ENCODE peak calls at places on chromosomes 16 and 17, in six cellular contexts. F is mesendoderm; R is neuronal stem cell; V is endothelial cell; S is stomach; H is activated CD8-positive, alpha-beta memory T cell treated with anti-CD3 and anti-CD28 coated beads for 4 hours. K is an unnamed sample.

GRCh38 chr17:27782791-27783206 is 17.5 kb downstream of the NOS2 start:
- DNase-seq in F (no peak), R (no peak), V (peak), S (no peak), H (no peak), K (peak)

GRCh38 chr16:86773339-86773715 is 195.0 kb downstream of the FOXL1 start:
- DNase-seq in F (no peak), R (no peak), V (no peak), S (no peak), H (no peak), K (no peak)

GRCh38 chr16:76278976-76279375 is 1.8 kb downstream of the CNTNAP4 start:
- DNase-seq in F (peak), R (no peak), V (no peak), S (no peak), H (no peak), K (peak)

GRCh38 chr16:85266857-85267256 is 154.6 kb upstream of the CIBAR2 start:
- DNase-seq in F (no peak), R (no peak), V (no peak), S (no peak), H (no peak), K (no peak)

GRCh38 chr17:36597229-36597628 is 4.2 kb upstream of the MRM1 start:
- DNase-seq in F (no peak), R (no peak), V (no peak), S (no peak), H (no peak), K (no peak)

GRCh38 chr16:12191102-12191501 is 214.6 kb downstream of the SNX29 start:
- DNase-seq in F (no peak), R (no peak), V (no peak), S (no peak), H (no peak), K (no peak)

GRCh38 chr17:56881685-56882295 is 32.1 kb downstream of the TRIM25 start:
- DNase-seq in F (no peak), R (no peak), V (no peak), S (no peak), H (no peak), K (no peak)

GRCh38 chr17:76121932-76122383 is 18.4 kb upstream of the EXOC7 start:
- DNase-seq in F (peak), R (no peak), V (no peak), S (peak), H (no peak), K (no peak)

GRCh38 chr17:2547176-2547575 is 35.5 kb upstream of the METTL16 start:
- DNase-seq in F (no peak), R (no peak), V (no peak), S (no peak), H (no peak), K (no peak)

GRCh38 chr17:2366747-2367494 is 29.6 kb downstream of the SGSM2 start:
- DNase-seq in F (peak), R (no peak), V (peak), S (no peak), H (no peak), K (no peak)

GRCh38 chr17:61413654-61414133 is 14.1 kb downstream of the TBX2 start:
- DNase-seq in F (no peak), R (no peak), V (no peak), S (peak), H (no peak), K (no peak)

GRCh38 chr16:17578921-17579876 is 108.4 kb upstream of the XYLT1 start:
- DNase-seq in F (peak), R (peak), V (peak), S (peak), H (peak), K (peak)

GRCh38 chr16:77236063-77236511 is 36.9 kb downstream of the SYCE1L start:
- DNase-seq in F (peak), R (peak), V (peak), S (peak), H (peak), K (peak)

GRCh38 chr17:39757931-39758873 is 20.5 kb downstream of the GRB7 start:
- DNase-seq in F (no peak), R (no peak), V (no peak), S (no peak), H (peak), K (peak)

GRCh38 chr16:58378401-58378800 is 13.9 kb upstream of the GINS3 start:
- DNase-seq in F (no peak), R (no peak), V (no peak), S (no peak), H (no peak), K (no peak)

GRCh38 chr17:70031341-70031740 is 43.7 kb upstream of the KCNJ16 start:
- DNase-seq in F (no peak), R (no peak), V (no peak), S (no peak), H (no peak), K (no peak)

GRCh38 chr16:80369559-80369958 is 171.2 kb upstream of the DYNLRB2 start:
- DNase-seq in F (peak), R (peak), V (peak), S (peak), H (no peak), K (peak)

GRCh38 chr17:7951143-7951792 is 19.3 kb downstream of the CNTROB start:
- DNase-seq in F (no peak), R (no peak), V (no peak), S (no peak), H (no peak), K (no peak)

GRCh38 chr17:67376892-67377726 is at the start of gene PITPNC1:
- DNase-seq in F (peak), R (peak), V (peak), S (peak), H (peak), K (peak)

GRCh38 chr17:35084987-35085386 is 21.5 kb upstream of the RFFL start:
- DNase-seq in F (peak), R (no peak), V (no peak), S (no peak), H (no peak), K (no peak)

GRCh38 chr17:78734841-78735641 is 47.0 kb downstream of the CYTH1 start:
- DNase-seq in F (no peak), R (no peak), V (no peak), S (no peak), H (no peak), K (no peak)

K was measured in KBM-7.